ENCODE peak calls at places on chromosomes 12 and 14, in seven cellular contexts. One of them, this sample, is unnamed.

GRCh38 chr12:104941454-104941853 is 16.6 kb downstream of the SLC41A2 start:
- DNase-seq in fibroblast of pulmonary artery: no peak
- DNase-seq in left lung: no peak
- DNase-seq in GM12865: no peak
- DNase-seq in epithelial cell of esophagus: no peak
- DNase-seq in cardiac fibroblast: no peak
- DNase-seq in coronary artery: no peak
- DNase-seq in this sample: no peak

GRCh38 chr14:45680531-45680930 is 427.5 kb upstream of the MIS18BP1 start:
- DNase-seq in fibroblast of pulmonary artery: no peak
- DNase-seq in left lung: no peak
- DNase-seq in GM12865: no peak
- DNase-seq in epithelial cell of esophagus: no peak
- DNase-seq in cardiac fibroblast: no peak
- DNase-seq in coronary artery: no peak
- DNase-seq in this sample: no peak

GRCh38 chr14:47846008-47846407 is 170.6 kb upstream of the MDGA2 start:
- DNase-seq in fibroblast of pulmonary artery: no peak
- DNase-seq in left lung: no peak
- DNase-seq in GM12865: no peak
- DNase-seq in epithelial cell of esophagus: no peak
- DNase-seq in cardiac fibroblast: no peak
- DNase-seq in coronary artery: no peak
- DNase-seq in this sample: no peak

GRCh38 chr12:89470741-89471504 is 53.7 kb downstream of the GALNT4 start:
- DNase-seq in fibroblast of pulmonary artery: peak; percentile 77
- DNase-seq in left lung: no peak
- DNase-seq in GM12865: peak; percentile 66
- DNase-seq in epithelial cell of esophagus: peak; percentile 56
- DNase-seq in cardiac fibroblast: peak; percentile 77
- DNase-seq in coronary artery: no peak
- DNase-seq in this sample: no peak

GRCh38 chr12:93130371-93131049 is 201.4 kb upstream of the EEA1 start:
- DNase-seq in fibroblast of pulmonary artery: no peak
- DNase-seq in left lung: no peak
- DNase-seq in GM12865: no peak
- DNase-seq in epithelial cell of esophagus: no peak
- DNase-seq in cardiac fibroblast: no peak
- DNase-seq in coronary artery: no peak
- DNase-seq in this sample: no peak

GRCh38 chr14:45112886-45113772 is 21.2 kb downstream of the FKBP3 start:
- DNase-seq in fibroblast of pulmonary artery: peak; percentile 14
- DNase-seq in left lung: no peak
- DNase-seq in GM12865: no peak
- DNase-seq in epithelial cell of esophagus: peak; percentile 40
- DNase-seq in cardiac fibroblast: peak; percentile 12
- DNase-seq in coronary artery: no peak
- DNase-seq in this sample: no peak

GRCh38 chr14:22531451-22532344 is 57.3 kb downstream of the DAD1 start:
- DNase-seq in fibroblast of pulmonary artery: no peak
- DNase-seq in left lung: no peak
- DNase-seq in GM12865: peak; percentile 93
- DNase-seq in epithelial cell of esophagus: no peak
- DNase-seq in cardiac fibroblast: no peak
- DNase-seq in coronary artery: no peak
- DNase-seq in this sample: no peak

GRCh38 chr12:105960319-105961076 is 178.3 kb downstream of the NUAK1 start:
- DNase-seq in fibroblast of pulmonary artery: no peak
- DNase-seq in left lung: no peak
- DNase-seq in GM12865: no peak
- DNase-seq in epithelial cell of esophagus: peak; percentile 41
- DNase-seq in cardiac fibroblast: no peak
- DNase-seq in coronary artery: peak; percentile 12
- DNase-seq in this sample: no peak

GRCh38 chr12:69779928-69780327 is 41.3 kb downstream of the RAB3IP start:
- DNase-seq in fibroblast of pulmonary artery: peak; percentile 69
- DNase-seq in left lung: no peak
- DNase-seq in GM12865: no peak
- DNase-seq in epithelial cell of esophagus: peak; percentile 65
- DNase-seq in cardiac fibroblast: peak; percentile 49
- DNase-seq in coronary artery: no peak
- DNase-seq in this sample: no peak

GRCh38 chr12:25965682-25966081 is 7.2 kb downstream of the RASSF8 start:
- DNase-seq in fibroblast of pulmonary artery: no peak
- DNase-seq in left lung: no peak
- DNase-seq in GM12865: no peak
- DNase-seq in epithelial cell of esophagus: no peak
- DNase-seq in cardiac fibroblast: no peak
- DNase-seq in coronary artery: no peak
- DNase-seq in this sample: no peak

GRCh38 chr12:111304642-111305071 is 64.2 kb downstream of the PHETA1 start:
- DNase-seq in fibroblast of pulmonary artery: peak; percentile 8
- DNase-seq in left lung: no peak
- DNase-seq in GM12865: peak; percentile 47
- DNase-seq in epithelial cell of esophagus: peak; percentile 11
- DNase-seq in cardiac fibroblast: no peak
- DNase-seq in coronary artery: no peak
- DNase-seq in this sample: no peak

GRCh38 chr12:22043943-22044342 is 2.1 kb upstream of the CMAS start:
- DNase-seq in fibroblast of pulmonary artery: no peak
- DNase-seq in left lung: no peak
- DNase-seq in GM12865: no peak
- DNase-seq in epithelial cell of esophagus: no peak
- DNase-seq in cardiac fibroblast: no peak
- DNase-seq in coronary artery: no peak
- DNase-seq in this sample: no peak

GRCh38 chr14:79161576-79161975 is 991.4 kb downstream of the NRXN3 start:
- DNase-seq in fibroblast of pulmonary artery: peak; percentile 60
- DNase-seq in left lung: no peak
- DNase-seq in GM12865: no peak
- DNase-seq in epithelial cell of esophagus: peak; percentile 65
- DNase-seq in cardiac fibroblast: peak; percentile 14
- DNase-seq in coronary artery: no peak
- DNase-seq in this sample: no peak

GRCh38 chr12:64007853-64008252 is 163.4 kb downstream of the SRGAP1 start:
- DNase-seq in fibroblast of pulmonary artery: no peak
- DNase-seq in left lung: no peak
- DNase-seq in GM12865: no peak
- DNase-seq in epithelial cell of esophagus: no peak
- DNase-seq in cardiac fibroblast: no peak
- DNase-seq in coronary artery: no peak
- DNase-seq in this sample: no peak

GRCh38 chr12:41893491-41893890 is 251.2 kb downstream of the GXYLT1 start:
- DNase-seq in fibroblast of pulmonary artery: no peak
- DNase-seq in left lung: no peak
- DNase-seq in GM12865: no peak
- DNase-seq in epithelial cell of esophagus: no peak
- DNase-seq in cardiac fibroblast: no peak
- DNase-seq in coronary artery: no peak
- DNase-seq in this sample: no peak

GRCh38 chr12:72522411-72522810 is 250.2 kb downstream of the TRHDE start:
- DNase-seq in fibroblast of pulmonary artery: no peak
- DNase-seq in left lung: no peak
- DNase-seq in GM12865: no peak
- DNase-seq in epithelial cell of esophagus: no peak
- DNase-seq in cardiac fibroblast: no peak
- DNase-seq in coronary artery: no peak
- DNase-seq in this sample: no peak

GRCh38 chr14:92670967-92671366 is 77.5 kb downstream of the LGMN start:
- DNase-seq in fibroblast of pulmonary artery: no peak
- DNase-seq in left lung: no peak
- DNase-seq in GM12865: no peak
- DNase-seq in epithelial cell of esophagus: no peak
- DNase-seq in cardiac fibroblast: no peak
- DNase-seq in coronary artery: no peak
- DNase-seq in this sample: no peak

GRCh38 chr14:68795602-68796417 is 2.9 kb upstream of the ZFP36L1 start:
- DNase-seq in fibroblast of pulmonary artery: peak; percentile 82
- DNase-seq in left lung: peak; percentile 82
- DNase-seq in GM12865: peak; percentile 94
- DNase-seq in epithelial cell of esophagus: peak; percentile 84
- DNase-seq in cardiac fibroblast: peak; percentile 80
- DNase-seq in coronary artery: peak; percentile 91
- DNase-seq in this sample: no peak

GRCh38 chr12:65881348-65881961 is 57.2 kb downstream of the HMGA2 start:
- DNase-seq in fibroblast of pulmonary artery: peak; percentile 90
- DNase-seq in left lung: peak; percentile 43
- DNase-seq in GM12865: no peak
- DNase-seq in epithelial cell of esophagus: peak; percentile 41
- DNase-seq in cardiac fibroblast: peak; percentile 84
- DNase-seq in coronary artery: peak; percentile 78
- DNase-seq in this sample: no peak

GRCh38 chr12:123232807-123233504 is at the start of the genes MPHOSPH9 and MTRFR:
- DNase-seq in fibroblast of pulmonary artery: peak; percentile 100
- DNase-seq in left lung: peak; percentile 99
- DNase-seq in GM12865: peak; percentile 100
- DNase-seq in epithelial cell of esophagus: peak; percentile 100
- DNase-seq in cardiac fibroblast: peak; percentile 100
- DNase-seq in coronary artery: peak; percentile 99
- DNase-seq in this sample: peak; percentile 97

GRCh38 chr12:123231931-123232330 is 1.0 kb downstream of the MPHOSPH9 start:
- DNase-seq in fibroblast of pulmonary artery: no peak
- DNase-seq in left lung: no peak
- DNase-seq in GM12865: peak; percentile 14
- DNase-seq in epithelial cell of esophagus: no peak
- DNase-seq in cardiac fibroblast: no peak
- DNase-seq in coronary artery: no peak
- DNase-seq in this sample: no peak

GRCh38 chr12:123237646-123238329 is 4.6 kb downstream of the MTRFR start:
- DNase-seq in fibroblast of pulmonary artery: peak; percentile 82
- DNase-seq in left lung: peak; percentile 61
- DNase-seq in GM12865: peak; percentile 83
- DNase-seq in epithelial cell of esophagus: peak; percentile 86
- DNase-seq in cardiac fibroblast: peak; percentile 78
- DNase-seq in coronary artery: no peak
- DNase-seq in this sample: peak; percentile 14

GRCh38 chr12:123232472-123232806 is 502 bp downstream of the MPHOSPH9 start:
- DNase-seq in fibroblast of pulmonary artery: no peak
- DNase-seq in left lung: no peak
- DNase-seq in GM12865: no peak
- DNase-seq in epithelial cell of esophagus: no peak
- DNase-seq in cardiac fibroblast: no peak
- DNase-seq in coronary artery: peak; percentile 74
- DNase-seq in this sample: no peak

GRCh38 chr12:123233505-123234299 is 466 bp downstream of the MTRFR start:
- DNase-seq in fibroblast of pulmonary artery: peak; percentile 20
- DNase-seq in left lung: no peak
- DNase-seq in GM12865: peak; percentile 18
- DNase-seq in epithelial cell of esophagus: peak; percentile 18
- DNase-seq in cardiac fibroblast: peak; percentile 16
- DNase-seq in coronary artery: no peak
- DNase-seq in this sample: no peak
- TF ChIP-seq CTCF in fibroblast of pulmonary artery: no peak
- TF ChIP-seq CTCF in left lung: no peak
- TF ChIP-seq CTCF in GM12865: no peak
- TF ChIP-seq CTCF in epithelial cell of esophagus: no peak
- TF ChIP-seq CTCF in cardiac fibroblast: no peak
- TF ChIP-seq CTCF in coronary artery: no peak
- TF ChIP-seq CTCF in this sample: peak; percentile 14

GRCh38 chr12:14959463-14959862 is 1.9 kb downstream of the ARHGDIB start:
- DNase-seq in fibroblast of pulmonary artery: no peak
- DNase-seq in left lung: no peak
- DNase-seq in GM12865: no peak
- DNase-seq in epithelial cell of esophagus: no peak
- DNase-seq in cardiac fibroblast: no peak
- DNase-seq in coronary artery: no peak
- DNase-seq in this sample: no peak
- H3K4me3 ChIP-seq in fibroblast of pulmonary artery: no peak overlapping the region
- H3K4me3 ChIP-seq in left lung: peak overlapping the region; percentile 53
- H3K4me3 ChIP-seq in GM12865: peak overlapping the region; percentile 98
- H3K4me3 ChIP-seq in epithelial cell of esophagus: no peak overlapping the region
- H3K4me3 ChIP-seq in cardiac fibroblast: no peak overlapping the region
- H3K4me3 ChIP-seq in coronary artery: peak overlapping the region; percentile 63
- H3K4me3 ChIP-seq in this sample: no peak overlapping the region

GRCh38 chr12:30457621-30458289 is 237.9 kb downstream of the IPO8 start:
- DNase-seq in fibroblast of pulmonary artery: peak; percentile 94
- DNase-seq in left lung: no peak
- DNase-seq in GM12865: no peak
- DNase-seq in epithelial cell of esophagus: peak; percentile 87
- DNase-seq in cardiac fibroblast: peak; percentile 93
- DNase-seq in coronary artery: no peak
- DNase-seq in this sample: peak; percentile 40
- TF ChIP-seq CTCF in fibroblast of pulmonary artery: peak; percentile 68
- TF ChIP-seq CTCF in left lung: no peak
- TF ChIP-seq CTCF in GM12865: no peak
- TF ChIP-seq CTCF in epithelial cell of esophagus: peak; percentile 52
- TF ChIP-seq CTCF in cardiac fibroblast: peak; percentile 57
- TF ChIP-seq CTCF in coronary artery: no peak
- TF ChIP-seq CTCF in this sample: peak; percentile 53

GRCh38 chr12:62196146-62196545 is 64.1 kb upstream of the USP15 start:
- DNase-seq in fibroblast of pulmonary artery: no peak
- DNase-seq in left lung: no peak
- DNase-seq in GM12865: no peak
- DNase-seq in epithelial cell of esophagus: no peak
- DNase-seq in cardiac fibroblast: no peak
- DNase-seq in coronary artery: no peak
- DNase-seq in this sample: no peak
- H3K4me3 ChIP-seq in fibroblast of pulmonary artery: no peak overlapping the region
- H3K4me3 ChIP-seq in left lung: no peak overlapping the region
- H3K4me3 ChIP-seq in GM12865: no peak overlapping the region
- H3K4me3 ChIP-seq in epithelial cell of esophagus: no peak overlapping the region
- H3K4me3 ChIP-seq in cardiac fibroblast: no peak overlapping the region
- H3K4me3 ChIP-seq in coronary artery: no peak overlapping the region
- H3K4me3 ChIP-seq in this sample: no peak overlapping the region

DNA sequence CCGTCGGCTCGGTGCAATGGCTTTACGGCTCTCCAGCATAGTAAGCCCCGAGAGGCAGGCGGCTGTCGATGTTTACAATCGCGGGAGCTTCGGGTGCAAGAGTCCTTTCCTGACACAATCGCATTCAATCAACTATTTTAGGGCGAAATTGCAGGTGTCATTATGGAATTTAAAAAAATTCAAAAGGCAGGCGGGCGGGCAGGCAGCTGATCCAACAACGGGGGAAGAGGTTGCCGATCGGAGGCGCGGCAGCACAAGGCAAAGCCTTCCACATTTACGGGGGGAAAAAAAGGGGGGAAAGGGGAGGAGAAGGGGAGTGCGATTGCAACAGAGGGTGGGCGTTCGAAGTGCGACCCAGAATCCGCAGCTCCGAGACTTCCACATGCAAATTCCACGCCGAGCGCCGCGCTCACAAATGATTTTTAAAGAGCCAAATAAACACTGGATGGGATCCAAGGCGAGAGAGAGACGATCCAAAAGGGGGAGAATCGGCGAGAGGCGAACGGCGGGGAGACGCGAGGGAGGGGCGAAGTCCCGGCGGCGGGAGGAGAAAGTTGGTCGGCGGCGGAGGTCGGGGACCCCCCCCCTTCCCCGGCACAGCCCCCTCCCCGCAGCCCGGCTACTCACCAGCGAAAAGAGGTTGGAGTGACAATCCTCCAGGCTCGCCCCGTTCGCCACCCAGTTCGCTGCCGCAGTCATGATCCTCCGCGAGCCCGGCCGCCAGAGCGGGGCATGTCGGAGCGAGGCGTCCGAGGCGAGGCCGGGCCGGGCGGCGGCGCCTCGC is 868 bp downstream of the MED13L start:
- DNase-seq in fibroblast of pulmonary artery: peak; percentile 67
- DNase-seq in left lung: peak; percentile 78
- DNase-seq in GM12865: peak; percentile 72
- DNase-seq in epithelial cell of esophagus: peak; percentile 82
- DNase-seq in cardiac fibroblast: peak; percentile 75
- DNase-seq in coronary artery: peak; percentile 80
- DNase-seq in this sample: peak; percentile 34
- TF ChIP-seq CTCF in fibroblast of pulmonary artery: peak; percentile 24
- TF ChIP-seq CTCF in left lung: no peak
- TF ChIP-seq CTCF in GM12865: no peak
- TF ChIP-seq CTCF in epithelial cell of esophagus: no peak
- TF ChIP-seq CTCF in cardiac fibroblast: peak; percentile 26
- TF ChIP-seq CTCF in coronary artery: no peak
- TF ChIP-seq CTCF in this sample: peak; percentile 25

GRCh38 chr14:101350021-101350420 is 211.3 kb upstream of the DIO3 start:
- DNase-seq in fibroblast of pulmonary artery: no peak
- DNase-seq in left lung: no peak
- DNase-seq in GM12865: no peak
- DNase-seq in epithelial cell of esophagus: no peak
- DNase-seq in cardiac fibroblast: no peak
- DNase-seq in coronary artery: no peak
- DNase-seq in this sample: no peak
- H3K4me3 ChIP-seq in fibroblast of pulmonary artery: no peak overlapping the region
- H3K4me3 ChIP-seq in left lung: no peak overlapping the region
- H3K4me3 ChIP-seq in GM12865: no peak overlapping the region
- H3K4me3 ChIP-seq in epithelial cell of esophagus: no peak overlapping the region
- H3K4me3 ChIP-seq in cardiac fibroblast: no peak overlapping the region
- H3K4me3 ChIP-seq in coronary artery: no peak overlapping the region
- H3K4me3 ChIP-seq in this sample: no peak overlapping the region

This sample was measured in retinal pigment epithelial cell.